ENCODE peak calls at places on chromosomes 13 and 19, in four cellular contexts. A is psoas muscle, V is tibial nerve, R is heart left ventricle. F is an unnamed sample.

GRCh38 chr19:17289489-17289888 is 7.8 kb downstream of the ANKLE1 start:
- DNase-seq in V (no peak), A (peak; percentile 75), R (peak; percentile 89), F (peak; percentile 61)

GRCh38 chr13:51158923-51159322 is 47.8 kb upstream of the C13orf42 start:
- DNase-seq in A (no peak), V (no peak), R (no peak), F (no peak)

GRCh38 chr19:34985249-34986022 is 14.7 kb upstream of the GRAMD1A start:
- DNase-seq in V (no peak), A (peak; percentile 51), R (peak; percentile 78), F (peak; percentile 23)

GRCh38 chr19:47729468-47729798 is 15.9 kb upstream of the NOP53 start:
- DNase-seq in V (peak; percentile 64), R (peak; percentile 74), A (peak; percentile 64), F (peak; percentile 61)

GRCh38 chr13:42330991-42331390 is 59.0 kb downstream of the AKAP11 start:
- DNase-seq in R (no peak), V (no peak), A (no peak), F (no peak)

GRCh38 chr13:21986602-21987001 is 315.7 kb downstream of the FGF9 start:
- DNase-seq in R (peak; percentile 70), A (peak; percentile 76), V (peak; percentile 71), F (peak; percentile 59)

GRCh38 chr19:43315851-43316250 is 37.6 kb upstream of the CD177 start:
- DNase-seq in A (no peak), R (no peak), V (no peak), F (no peak)

GRCh38 chr13:103187621-103188020 is 121.4 kb upstream of the SLC10A2 start:
- DNase-seq in V (no peak), A (no peak), R (no peak), F (no peak)

GRCh38 chr13:112688560-112689497 is 1.0 kb upstream of the ATP11A start:
- DNase-seq in A (no peak), V (peak; percentile 40), R (peak; percentile 54), F (no peak)

GRCh38 chr19:44149776-44150175 is 8.4 kb downstream of the ZNF234 start:
- DNase-seq in R (no peak), A (no peak), V (no peak), F (no peak)

GRCh38 chr19:8333771-8334457 is 9.1 kb downstream of the KANK3 start:
- DNase-seq in A (no peak), R (no peak), V (no peak), F (no peak)
- H3K4me3 ChIP-seq in A (peak overlapping the region; percentile 54), R (peak overlapping the region; percentile 16), V (no peak overlapping the region), F (no peak overlapping the region)

GRCh38 chr19:3961007-3961406 is 9.9 kb downstream of the DAPK3 start:
- DNase-seq in V (no peak), A (no peak), R (no peak), F (no peak)
- H3K36me3 ChIP-seq in V (peaks cover 56% of the 10 kb centered on the region), A (peaks cover 12% of the 10 kb centered on the region), R (peaks cover 33% of the 10 kb centered on the region), F (peaks cover 79% of the 10 kb centered on the region)

DNA sequence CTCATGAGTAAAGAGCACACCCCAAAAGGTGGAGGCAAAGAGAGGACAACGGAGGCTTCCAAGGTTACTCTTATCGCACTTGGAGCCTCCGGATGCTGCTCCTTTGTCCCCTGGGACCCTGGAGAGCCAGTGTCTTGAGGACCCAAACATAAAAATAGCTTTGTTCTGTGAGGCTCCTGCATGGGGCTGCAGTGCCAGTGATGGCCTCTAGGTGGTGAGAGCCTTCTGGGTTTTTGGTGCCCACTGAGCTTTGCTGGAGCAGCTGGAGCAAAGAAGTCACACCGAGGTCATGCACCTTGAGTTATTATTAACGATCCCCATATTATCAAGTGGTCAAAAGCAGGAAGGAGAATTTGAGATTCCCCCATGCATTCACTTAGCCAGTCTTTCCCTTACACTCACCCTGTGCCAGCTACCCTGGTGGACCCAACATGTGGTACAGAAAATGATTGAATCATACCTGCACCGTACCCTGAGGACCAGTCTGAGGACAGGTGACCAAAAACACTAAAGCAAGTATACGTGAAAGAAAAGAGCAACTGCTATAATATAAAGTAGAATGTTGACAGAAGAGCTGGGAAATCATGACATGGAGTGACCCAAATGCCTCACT is 41.5 kb downstream of the ZNF682 start:
- DNase-seq in A (peak; percentile 14), V (no peak), R (no peak), F (no peak)
- TF ChIP-seq CTCF in A (peak; percentile 54), V (peak; percentile 70), R (peak; percentile 79), F (no peak)

DNA sequence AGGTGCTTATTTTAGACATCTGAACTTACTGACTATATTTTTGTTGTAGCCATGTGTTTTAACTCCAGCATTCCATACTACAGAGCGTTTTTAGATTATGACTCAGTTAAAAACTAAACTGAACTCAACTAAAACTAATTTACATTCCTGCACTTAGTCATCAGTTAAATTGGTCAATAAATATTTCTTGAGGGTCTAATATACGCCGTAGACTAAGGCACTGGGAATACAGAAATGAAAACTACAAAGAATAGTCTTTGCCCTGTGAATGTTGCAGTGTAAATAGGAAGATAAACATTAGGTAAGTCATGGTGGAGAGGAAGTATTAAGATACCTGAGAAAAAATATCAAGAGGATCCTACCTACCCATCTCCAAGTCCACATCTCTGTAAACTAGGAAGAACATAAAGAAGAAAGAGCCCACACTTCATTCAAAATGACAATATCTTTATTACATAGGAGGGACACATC is 52.7 kb downstream of the MBNL2 start:
- DNase-seq in R (no peak), A (no peak), V (no peak), F (no peak)
- H3K4me3 ChIP-seq in R (no peak overlapping the region), A (no peak overlapping the region), V (no peak overlapping the region), F (no peak overlapping the region)

DNA sequence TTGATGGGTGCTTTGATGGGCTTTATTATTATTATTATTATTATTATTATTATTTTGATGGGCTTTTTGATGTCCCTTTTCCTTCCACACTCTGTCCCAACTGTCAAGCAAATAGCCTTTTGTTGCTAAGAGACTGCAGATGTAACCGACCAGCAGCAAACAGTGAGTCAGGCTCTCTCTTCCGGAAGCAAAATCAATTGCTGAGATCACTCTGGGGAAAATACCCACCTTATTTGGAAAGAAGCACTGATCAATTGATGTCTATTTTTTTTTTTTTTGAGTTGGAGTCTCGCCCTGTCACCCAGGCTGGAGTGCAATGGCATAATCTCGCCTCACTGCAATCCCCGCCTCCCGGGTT is 2.9 kb downstream of the LDLR start:
- DNase-seq in V (no peak), A (no peak), R (no peak), F (no peak)
- H3K36me3 ChIP-seq in V (no peaks in the 10 kb centered on the region), A (no peaks in the 10 kb centered on the region), R (no peaks in the 10 kb centered on the region), F (no peaks in the 10 kb centered on the region)

GRCh38 chr19:51018745-51019543 is 565 bp downstream of the KLK10 start:
- DNase-seq in V (no peak), A (no peak), R (no peak), F (no peak)

GRCh38 chr19:51015691-51016267 is 3.7 kb downstream of the KLK10 start:
- DNase-seq in A (no peak), V (no peak), R (no peak), F (no peak)

GRCh38 chr19:51019544-51019925 is at the start of gene KLK10:
- DNase-seq in R (no peak), V (no peak), A (no peak), F (no peak)

GRCh38 chr19:51014242-51014641 is 5.3 kb downstream of the KLK10 start:
- DNase-seq in R (no peak), V (no peak), A (no peak), F (no peak)

DNA sequence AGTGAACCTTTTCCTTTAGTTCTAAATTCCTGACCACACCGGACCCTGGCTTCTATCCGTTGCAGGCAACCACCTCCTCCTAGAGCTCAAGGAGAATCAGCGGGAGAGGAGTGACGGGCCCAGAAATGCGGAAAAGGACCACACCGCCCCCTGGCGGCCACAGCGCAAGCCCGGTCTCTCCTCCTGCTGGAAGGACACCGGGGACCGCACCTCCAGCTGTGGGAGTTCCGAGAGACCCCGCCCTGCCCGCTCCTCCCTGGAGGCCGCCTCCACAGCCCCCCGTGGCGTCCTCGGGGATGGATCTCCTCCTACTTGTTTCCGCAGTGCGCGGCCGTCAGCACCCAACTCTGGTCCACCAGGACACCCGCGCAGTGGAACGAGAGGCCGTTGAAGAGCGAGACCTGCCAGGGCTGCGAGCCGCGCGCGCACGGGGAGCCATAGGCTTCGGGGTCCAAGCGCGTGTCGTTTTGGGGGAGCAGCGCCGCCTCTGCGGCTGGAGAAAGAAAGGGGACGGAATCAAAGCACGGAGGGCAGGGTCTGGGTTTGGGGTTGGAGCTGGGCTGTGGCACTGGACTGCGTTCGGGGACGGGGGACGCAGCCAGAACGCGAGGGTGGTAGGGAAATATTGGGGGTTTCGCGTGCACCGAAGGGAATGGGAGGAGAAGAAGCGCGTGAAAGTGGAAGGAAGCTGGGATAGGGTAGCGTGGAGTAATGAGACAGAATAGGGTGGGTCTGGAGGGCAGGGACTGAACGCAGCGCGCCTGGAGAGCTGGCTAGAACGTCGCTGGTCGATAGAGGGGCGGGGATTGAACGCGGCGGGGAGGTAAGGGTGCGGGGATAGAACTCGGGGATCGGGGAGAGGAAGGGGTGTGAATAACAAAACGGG is 2.5 kb downstream of the KLK10 start:
- DNase-seq in V (peak; percentile 9), R (no peak), A (no peak), F (no peak)
- TF ChIP-seq CTCF in V (peak; percentile 53), R (peak; percentile 59), A (peak; percentile 41), F (no peak)

DNA sequence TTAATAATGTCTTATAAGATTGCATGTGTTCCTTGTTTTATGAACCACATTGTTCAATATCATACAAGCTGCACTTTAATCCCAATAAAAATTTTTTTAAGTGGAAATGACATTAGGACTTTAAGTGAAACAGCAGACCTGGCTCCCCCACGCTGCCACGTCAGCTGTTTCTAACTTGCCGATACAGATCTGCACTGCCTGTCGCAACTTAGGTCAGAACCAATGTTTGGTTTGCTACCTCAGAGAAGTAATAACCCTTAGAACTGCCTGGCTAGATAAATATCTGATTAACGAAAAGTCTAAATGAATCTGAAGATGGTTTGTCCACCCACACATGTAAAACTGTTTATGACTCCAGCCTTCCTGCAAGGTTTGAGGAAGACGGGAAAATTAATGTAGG is 327.5 kb upstream of the DACH1 start:
- DNase-seq in A (no peak), V (no peak), R (no peak), F (no peak)
- H3K4me3 ChIP-seq in A (no peak overlapping the region), V (no peak overlapping the region), R (no peak overlapping the region), F (no peak overlapping the region)

F was measured in gastrocnemius medialis.